ENCODE peak calls at places on chromosome 22, in six cellular contexts. I is amniotic stem cell, Y is 8988T, W is endothelial cell of umbilical vein, U is cardiac muscle cell, H is lower lobe of right lung. K is an unnamed sample.

GRCh38 chr22:48718818-48719500 is 1108.7 kb downstream of the BRD1 start:
- DNase-seq in I (no peak), Y (no peak), W (no peak), U (no peak), H (no peak), K (no peak)

GRCh38 chr22:41933411-41934177 is 7.0 kb upstream of the TNFRSF13C start:
- DNase-seq in I (no peak), Y (no peak), W (no peak), U (no peak), H (no peak), K (no peak)

GRCh38 chr22:19419086-19419463 is 12.5 kb downstream of the HIRA start:
- DNase-seq in I (no peak), Y (no peak), W (no peak), U (no peak), H (peak; percentile 64), K (no peak)

GRCh38 chr22:38828616-38829205 is 15.1 kb downstream of the NPTXR start:
- DNase-seq in I (no peak), Y (no peak), W (no peak), U (no peak), H (peak; percentile 30), K (no peak)

GRCh38 chr22:47269689-47270088 is 507.2 kb downstream of the TBC1D22A start:
- DNase-seq in I (no peak), Y (no peak), W (no peak), U (no peak), H (no peak), K (no peak)

GRCh38 chr22:47659467-47660302 is 897.2 kb downstream of the TBC1D22A start:
- DNase-seq in I (no peak), Y (no peak), W (no peak), U (no peak), H (no peak), K (no peak)

GRCh38 chr22:20464096-20464614 is 26.5 kb upstream of the SCARF2 start:
- DNase-seq in I (no peak), Y (no peak), W (no peak), U (no peak), H (no peak), K (no peak)

GRCh38 chr22:39244496-39245129 is at the start of gene PDGFB:
- DNase-seq in I (no peak), Y (peak; percentile 67), W (peak; percentile 65), U (peak; percentile 60), H (no peak), K (no peak)

GRCh38 chr22:47307812-47308211 is 545.4 kb downstream of the TBC1D22A start:
- DNase-seq in I (no peak), Y (no peak), W (no peak), U (no peak), H (no peak), K (no peak)

GRCh38 chr22:48786679-48786996 is 1041.0 kb downstream of the BRD1 start:
- DNase-seq in I (no peak), Y (no peak), W (no peak), U (no peak), H (no peak), K (no peak)

GRCh38 chr22:31659246-31659645 is 2.8 kb downstream of the PISD start:
- DNase-seq in I (no peak), Y (no peak), W (no peak), U (no peak), H (no peak), K (no peak)

GRCh38 chr22:49197986-49198704 is 629.5 kb downstream of the BRD1 start:
- DNase-seq in I (no peak), Y (no peak), W (no peak), U (no peak), H (no peak), K (no peak)

GRCh38 chr22:47188337-47189055 is 426.0 kb downstream of the TBC1D22A start:
- DNase-seq in I (no peak), Y (no peak), W (no peak), U (no peak), H (peak; percentile 11), K (no peak)

GRCh38 chr22:44427506-44428470 is 70.2 kb downstream of the RTL6 start:
- DNase-seq in I (no peak), Y (no peak), W (no peak), U (no peak), H (peak; percentile 38), K (no peak)

GRCh38 chr22:49959782-49960158 is 802 bp upstream of the PIM3 start:
- DNase-seq in I (no peak), Y (peak; percentile 63), W (no peak), U (no peak), H (no peak), K (peak; percentile 38)

GRCh38 chr22:25409240-25409639 is 155.2 kb upstream of the GRK3 start:
- DNase-seq in I (no peak), Y (no peak), W (no peak), U (no peak), H (no peak), K (no peak)

GRCh38 chr22:46294784-46295183 is 1.9 kb upstream of the GTSE1 start:
- DNase-seq in I (no peak), Y (no peak), W (no peak), U (no peak), H (no peak), K (no peak)

GRCh38 chr22:41429946-41430332 is 16.7 kb downstream of the TOB2 start:
- DNase-seq in I (no peak), Y (no peak), W (no peak), U (no peak), H (no peak), K (no peak)

GRCh38 chr22:31177420-31178162 is 17.6 kb downstream of the RNF185 start:
- DNase-seq in I (peak; percentile 61), Y (no peak), W (no peak), U (no peak), H (no peak), K (peak; percentile 86)

GRCh38 chr22:38043151-38044039 is 13.8 kb upstream of the PICK1 start:
- DNase-seq in I (no peak), Y (no peak), W (no peak), U (no peak), H (no peak), K (no peak)

GRCh38 chr22:23915230-23915754 is 21.1 kb downstream of the MIF start:
- DNase-seq in I (no peak), Y (no peak), W (no peak), U (no peak), H (no peak), K (no peak)

GRCh38 chr22:37664249-37665101 is 6.0 kb downstream of the PDXP start:
- DNase-seq in I (no peak), Y (no peak), W (no peak), U (no peak), H (no peak), K (no peak)

GRCh38 chr22:46974077-46974476 is 211.6 kb downstream of the TBC1D22A start:
- DNase-seq in I (no peak), Y (no peak), W (no peak), U (no peak), H (no peak), K (no peak)

GRCh38 chr22:22752556-22753477 is 108.4 kb downstream of the GGTLC2 start:
- DNase-seq in I (no peak), Y (no peak), W (no peak), U (no peak), H (no peak), K (no peak)

GRCh38 chr22:45977003-45977395 is at the start of gene WNT7B:
- DNase-seq in I (no peak), Y (no peak), W (no peak), U (peak; percentile 50), H (peak; percentile 75), K (peak; percentile 63)

GRCh38 chr22:32265882-32266767 is 11.0 kb upstream of the SLC5A4 start:
- DNase-seq in I (peak; percentile 67), Y (peak; percentile 29), W (peak; percentile 81), U (peak; percentile 81), H (peak; percentile 67), K (peak; percentile 60)

GRCh38 chr22:24402460-24403192 is 24.8 kb upstream of the ADORA2A start:
- DNase-seq in I (peak; percentile 56), Y (no peak), W (peak; percentile 97), U (peak; percentile 79), H (no peak), K (peak; percentile 67)

GRCh38 chr22:20807315-20807752 is 33.4 kb downstream of the SERPIND1 start:
- DNase-seq in I (peak; percentile 88), Y (no peak), W (no peak), U (no peak), H (no peak), K (peak; percentile 38)

GRCh38 chr22:50673231-50674126 is 856 bp downstream of the SHANK3 start:
- DNase-seq in I (no peak), Y (no peak), W (peak; percentile 68), U (no peak), H (no peak), K (no peak)

GRCh38 chr22:22702159-22702873 is 57.9 kb downstream of the GGTLC2 start:
- DNase-seq in I (no peak), Y (no peak), W (no peak), U (no peak), H (no peak), K (no peak)

GRCh38 chr22:22618448-22618847 is 26.0 kb upstream of the GGTLC2 start:
- DNase-seq in I (no peak), Y (no peak), W (no peak), U (no peak), H (no peak), K (no peak)

GRCh38 chr22:38412435-38413084 is 42.4 kb downstream of the KCNJ4 start:
- DNase-seq in I (no peak), Y (peak; percentile 83), W (no peak), U (no peak), H (peak; percentile 46), K (peak; percentile 17)

GRCh38 chr22:44260216-44261035 is 52.3 kb downstream of the SHISAL1 start:
- DNase-seq in I (no peak), Y (no peak), W (no peak), U (no peak), H (no peak), K (no peak)

GRCh38 chr22:35394011-35394312 is 6.0 kb upstream of the MCM5 start:
- DNase-seq in I (no peak), Y (no peak), W (peak; percentile 68), U (no peak), H (no peak), K (no peak)

GRCh38 chr22:19038164-19038546 is 84.1 kb downstream of the DGCR2 start:
- DNase-seq in I (no peak), Y (no peak), W (no peak), U (no peak), H (peak; percentile 13), K (no peak)

K was measured in RWPE1.